ENCODE peak calls at places on chromosomes 7 and 10, in nine cellular contexts. Y is ovary; Q is IMR-90; C is CD4-positive, alpha-beta T cell; B is effector memory CD4-positive, alpha-beta T cell; O is fibroblast of lung; V is K562; N is aorta; F is CD8-positive, alpha-beta T cell. L is an unnamed sample. For H3K9me3, the result is how much of the 10 kb centered on the place peaks cover.

GRCh38 chr7:91128574-91129348 is 135.5 kb upstream of the FZD1 start:
- DNase-seq in Y (no peak), Q (peak), C (no peak), B (no peak), O (peak), V (no peak), N (no peak), F (no peak), L (no peak)

GRCh38 chr7:140375808-140376730 is 22.3 kb downstream of the SLC37A3 start:
- DNase-seq in Y (no peak), Q (no peak), C (no peak), B (no peak), O (no peak), V (no peak), N (no peak), F (no peak), L (no peak)

GRCh38 chr10:87707254-87707653 is 47.6 kb downstream of the PAPSS2 start:
- DNase-seq in Y (no peak), Q (no peak), C (no peak), B (no peak), O (no peak), V (no peak), N (no peak), F (no peak), L (no peak)

GRCh38 chr7:114070246-114070645 is 151.4 kb upstream of the PPP1R3A start:
- DNase-seq in Y (no peak), Q (no peak), C (no peak), B (no peak), O (peak), V (no peak), N (no peak), F (no peak), L (no peak)

GRCh38 chr7:91759205-91759863 is 121.2 kb downstream of the MTERF1 start:
- DNase-seq in Y (no peak), Q (no peak), C (no peak), B (no peak), O (peak), V (no peak), N (no peak), F (no peak), L (no peak)

GRCh38 chr7:117872565-117873055 is 631 bp downstream of the CTTNBP2 start:
- DNase-seq in Y (peak), Q (no peak), C (no peak), B (no peak), O (peak), V (no peak), N (peak), F (no peak), L (no peak)

GRCh38 chr7:158782638-158783490 is 46.4 kb downstream of the ESYT2 start:
- DNase-seq in Y (peak), Q (peak), C (no peak), B (no peak), O (peak), V (no peak), N (peak), F (no peak), L (no peak)

GRCh38 chr7:1316086-1316485 is 83.4 kb downstream of the UNCX start:
- DNase-seq in Y (no peak), Q (no peak), C (no peak), B (no peak), O (no peak), V (no peak), N (no peak), F (no peak), L (no peak)

GRCh38 chr7:18495412-18496335 is at the start of gene HDAC9:
- DNase-seq in Y (peak), Q (peak), C (no peak), B (no peak), O (peak), V (no peak), N (peak), F (no peak), L (no peak)

GRCh38 chr10:116511365-116511764 is 34.4 kb upstream of the PNLIP start:
- DNase-seq in Y (no peak), Q (no peak), C (no peak), B (no peak), O (no peak), V (no peak), N (no peak), F (no peak), L (no peak)

GRCh38 chr10:75358835-75359421 is 42.6 kb downstream of the ZNF503 start:
- DNase-seq in Y (no peak), Q (peak), C (no peak), B (no peak), O (peak), V (no peak), N (no peak), F (no peak), L (no peak)

GRCh38 chr7:155885162-155886160 is 73.2 kb upstream of the SHH start:
- DNase-seq in Y (no peak), Q (peak), C (no peak), B (no peak), O (peak), V (no peak), N (no peak), F (no peak), L (no peak)

GRCh38 chr7:151472644-151473380 is 32.9 kb upstream of the CRYGN start:
- DNase-seq in Y (no peak), Q (no peak), C (no peak), B (no peak), O (peak), V (no peak), N (no peak), F (no peak), L (no peak)

GRCh38 chr10:23694921-23695824 is 256.3 kb downstream of the OTUD1 start:
- DNase-seq in Y (no peak), Q (no peak), C (no peak), B (no peak), O (no peak), V (no peak), N (no peak), F (no peak), L (no peak)

GRCh38 chr10:86509145-86509544 is 12.4 kb downstream of the WAPL start:
- DNase-seq in Y (no peak), Q (no peak), C (no peak), B (no peak), O (no peak), V (no peak), N (no peak), F (no peak), L (no peak)

GRCh38 chr10:13001041-13001886 is at the start of gene CCDC3:
- DNase-seq in Y (peak), Q (no peak), C (no peak), B (no peak), O (no peak), V (peak), N (peak), F (no peak), L (no peak)

GRCh38 chr7:32658034-32658944 is 163.0 kb downstream of the AVL9 start:
- DNase-seq in Y (no peak), Q (peak), C (no peak), B (no peak), O (no peak), V (peak), N (no peak), F (no peak), L (no peak)

GRCh38 chr10:37871568-37872251 is 14.3 kb upstream of the ZNF248 start:
- DNase-seq in Y (no peak), Q (no peak), C (no peak), B (no peak), O (no peak), V (no peak), N (no peak), F (no peak), L (no peak)
- H3K9me3 ChIP-seq in Y (under half), Q (under half), C (under half), B (under half), O (under half), V (under half), N (under half), F (under half), L (under half)

GRCh38 chr7:157623556-157623955 is 286.8 kb downstream of the DNAJB6 start:
- DNase-seq in Y (no peak), Q (no peak), C (no peak), B (no peak), O (no peak), V (no peak), N (no peak), F (no peak), L (no peak)

GRCh38 chr7:157622000-157622399 is 285.2 kb downstream of the DNAJB6 start:
- DNase-seq in Y (no peak), Q (no peak), C (peak), B (no peak), O (no peak), V (no peak), N (no peak), F (no peak), L (no peak)

GRCh38 chr7:157621131-157621681 is 284.4 kb downstream of the DNAJB6 start:
- DNase-seq in Y (no peak), Q (no peak), C (no peak), B (no peak), O (no peak), V (no peak), N (no peak), F (no peak), L (no peak)

GRCh38 chr7:157620616-157621015 is 283.8 kb downstream of the DNAJB6 start:
- DNase-seq in Y (no peak), Q (no peak), C (no peak), B (no peak), O (no peak), V (no peak), N (no peak), F (no peak), L (no peak)

DNA sequence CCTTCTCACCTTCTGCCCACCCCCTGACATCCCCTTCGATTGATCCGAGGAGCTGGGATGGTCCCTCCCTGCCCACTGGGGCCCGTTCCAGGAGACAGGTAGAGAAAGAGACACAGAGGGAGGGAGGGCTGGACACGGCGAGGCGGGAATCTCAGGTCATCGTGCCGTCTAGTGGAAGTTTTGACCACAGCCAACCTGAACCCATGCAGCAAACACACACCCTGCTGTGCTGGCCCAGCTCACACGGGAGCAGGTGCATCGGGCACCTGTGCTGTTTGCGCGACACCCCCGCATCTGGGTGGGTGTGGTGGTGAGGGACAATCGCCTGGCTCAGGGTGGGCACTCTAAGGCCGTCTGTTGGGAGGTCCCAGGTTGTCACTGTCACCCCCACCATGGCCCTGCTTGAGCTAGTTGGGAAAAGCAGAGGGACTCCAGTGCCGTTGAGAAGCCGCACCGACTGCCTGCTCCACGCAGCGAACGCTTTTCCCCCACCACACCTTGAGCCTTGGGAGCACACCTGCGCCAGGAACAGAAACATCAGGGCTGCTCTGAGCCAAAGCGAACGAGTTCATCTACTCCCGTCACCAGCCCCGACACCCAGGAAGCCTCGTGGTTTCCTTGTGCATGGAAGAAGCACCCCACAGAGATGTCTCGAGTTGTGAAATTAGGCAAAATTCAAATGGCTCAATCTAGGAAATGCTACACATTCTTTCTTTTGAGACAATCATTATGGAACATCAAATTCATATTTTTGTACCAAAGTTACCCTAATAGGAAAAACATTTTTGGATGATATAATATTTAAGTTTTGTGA is 285.8 kb downstream of the DNAJB6 start:
- DNase-seq in Y (no peak), Q (no peak), C (no peak), B (no peak), O (no peak), V (no peak), N (no peak), F (no peak), L (no peak)
- H3K9me3 ChIP-seq in Y (under half), Q (under half), C (under half), B (under half), O (under half), V (under half), N (under half), F (under half), L (under half)

GRCh38 chr7:57342954-57343353 is 107.0 kb upstream of the ZNF716 start:
- DNase-seq in Y (no peak), Q (no peak), C (no peak), B (no peak), O (no peak), V (no peak), N (no peak), F (no peak), L (no peak)
- H3K9me3 ChIP-seq in Y (under half), Q (under half), C (under half), B (under half), O (under half), V (under half), N (under half), F (under half), L (under half)

DNA sequence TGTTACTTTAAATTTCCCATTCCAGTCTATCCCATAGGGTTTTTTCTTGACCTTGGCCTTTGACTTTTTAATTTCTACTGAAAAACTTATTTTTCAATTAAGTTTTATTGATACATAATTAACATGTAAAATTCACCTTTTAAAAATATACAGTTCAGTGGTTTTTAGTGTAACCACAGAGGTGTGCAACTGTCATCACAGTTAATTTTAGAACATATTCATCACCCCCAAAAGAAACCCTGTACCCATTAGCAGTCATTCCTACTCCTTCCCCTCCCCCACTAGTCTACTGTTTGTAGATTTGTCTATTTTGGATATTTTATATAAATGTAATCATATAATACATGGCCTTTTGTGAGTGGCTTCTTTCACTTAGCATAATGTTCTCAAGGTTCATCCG is 96.5 kb upstream of the GJD4 start:
- DNase-seq in Y (no peak), Q (no peak), C (no peak), B (no peak), O (no peak), V (no peak), N (no peak), F (no peak), L (no peak)
- H3K9me3 ChIP-seq in Y (under half), Q (under half), C (under half), B (under half), O (under half), V (under half), N (under half), F (under half), L (under half)

DNA sequence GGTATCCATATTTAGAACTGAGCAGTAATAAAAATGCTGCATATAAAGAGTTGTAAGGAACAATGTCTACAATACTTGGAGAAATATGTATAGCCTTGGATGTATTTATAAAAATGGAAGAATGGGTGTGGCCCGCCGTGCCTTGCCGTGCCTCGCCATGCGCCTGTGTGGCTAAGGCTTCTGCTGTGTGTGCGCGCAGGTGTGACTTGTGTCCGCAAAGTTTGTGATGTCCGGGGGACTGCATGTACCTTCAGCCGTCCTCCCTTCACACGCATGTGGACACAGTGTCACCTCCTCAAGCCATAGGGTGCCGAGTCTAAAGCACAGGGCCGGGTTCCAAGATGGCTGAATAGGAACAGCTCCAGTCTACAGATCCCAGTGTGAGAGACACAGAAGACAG is 9.8 kb downstream of the SAMD9 start:
- DNase-seq in Y (no peak), Q (no peak), C (no peak), B (no peak), O (no peak), V (no peak), N (no peak), F (no peak), L (no peak)
- H3K9me3 ChIP-seq in Y (under half), Q (under half), C (half or more), B (half or more), O (under half), V (under half), N (under half), F (under half), L (under half)

GRCh38 chr7:138514044-138514443 is 54.0 kb downstream of the TRIM24 start:
- DNase-seq in Y (no peak), Q (no peak), C (no peak), B (no peak), O (no peak), V (no peak), N (no peak), F (no peak), L (no peak)

GRCh38 chr7:138513344-138513871 is 53.3 kb downstream of the TRIM24 start:
- DNase-seq in Y (no peak), Q (no peak), C (no peak), B (no peak), O (no peak), V (no peak), N (no peak), F (no peak), L (no peak)

GRCh38 chr7:138512885-138513284 is 52.8 kb downstream of the TRIM24 start:
- DNase-seq in Y (no peak), Q (no peak), C (no peak), B (no peak), O (no peak), V (no peak), N (no peak), F (no peak), L (no peak)

GRCh38 chr7:138510003-138510402 is 49.9 kb downstream of the TRIM24 start:
- DNase-seq in Y (no peak), Q (no peak), C (no peak), B (no peak), O (no peak), V (no peak), N (no peak), F (no peak), L (no peak)

DNA sequence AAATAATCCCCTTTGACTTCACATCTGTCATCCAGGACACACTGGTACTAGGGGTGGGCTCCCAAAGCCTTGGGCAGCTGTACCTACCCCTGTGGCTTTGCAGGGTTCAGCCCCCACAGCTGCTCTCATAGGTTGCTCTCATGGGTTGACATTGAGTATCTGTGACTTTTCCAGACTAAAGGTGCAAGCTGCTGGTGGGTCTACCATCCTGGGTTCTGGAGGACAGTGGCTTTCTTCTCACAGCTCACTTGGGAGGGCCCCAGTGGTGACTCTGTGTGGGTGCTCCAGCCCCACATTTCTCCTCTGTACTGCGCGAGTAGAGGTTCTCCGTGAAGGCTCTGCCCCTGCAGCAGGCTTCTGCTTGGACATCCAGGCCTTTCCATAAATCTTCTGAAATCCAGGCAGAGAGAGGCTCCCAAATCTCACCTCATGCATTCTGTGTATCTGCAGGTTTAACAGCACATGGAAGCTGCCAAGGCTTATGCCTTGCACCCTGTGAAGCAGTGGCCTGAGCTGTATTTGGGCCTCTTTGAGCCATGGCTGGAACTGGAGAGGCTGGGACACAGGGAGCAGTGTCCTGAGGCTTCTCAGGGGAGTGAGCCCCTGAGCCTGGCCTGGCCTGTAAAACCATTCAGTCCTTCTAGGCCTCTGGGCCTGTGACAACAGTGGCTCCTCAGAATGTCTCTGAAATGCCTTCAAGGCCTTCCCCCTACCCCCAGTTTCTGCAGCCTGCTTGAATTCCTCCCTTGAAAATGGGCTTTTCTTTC is 52.2 kb downstream of the TRIM24 start:
- DNase-seq in Y (no peak), Q (no peak), C (no peak), B (no peak), O (no peak), V (no peak), N (no peak), F (no peak), L (no peak)
- H3K9me3 ChIP-seq in Y (under half), Q (under half), C (under half), B (under half), O (under half), V (under half), N (under half), F (under half), L (under half)

GRCh38 chr7:75667938-75668337 is 70.8 kb downstream of the HIP1 start:
- DNase-seq in Y (no peak), Q (no peak), C (no peak), B (no peak), O (no peak), V (no peak), N (no peak), F (no peak), L (no peak)

GRCh38 chr7:75669579-75669978 is 69.2 kb downstream of the HIP1 start:
- DNase-seq in Y (no peak), Q (no peak), C (no peak), B (no peak), O (no peak), V (no peak), N (no peak), F (no peak), L (no peak)
- H3K9me3 ChIP-seq in Y (under half), Q (under half), C (under half), B (under half), O (under half), V (under half), N (under half), F (under half), L (under half)

DNA sequence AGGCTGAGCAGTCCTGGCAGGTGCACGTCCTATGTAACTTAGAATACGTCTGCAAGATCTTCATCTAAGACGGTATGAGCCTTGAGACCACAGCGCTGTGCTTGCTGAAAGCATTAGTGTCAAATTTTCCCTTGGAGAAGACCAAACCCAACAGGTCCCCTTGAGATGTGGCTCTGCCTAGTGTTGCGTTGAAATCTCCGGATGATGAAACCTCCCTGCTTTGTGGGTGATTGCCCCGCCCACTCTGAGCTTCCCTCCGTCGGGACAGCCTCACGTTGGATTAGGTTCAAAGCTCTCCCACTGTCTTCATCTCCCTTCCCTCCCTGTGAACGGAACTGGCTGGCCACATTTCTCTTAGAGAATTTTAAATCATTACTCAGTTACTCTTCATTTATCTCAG is 102.0 kb downstream of the ADARB2 start:
- DNase-seq in Y (no peak), Q (no peak), C (no peak), B (no peak), O (no peak), V (no peak), N (no peak), F (no peak), L (no peak)
- H3K9me3 ChIP-seq in Y (under half), Q (under half), C (under half), B (under half), O (under half), V (under half), N (under half), F (under half), L (under half)

GRCh38 chr7:57348646-57349269 is 101.2 kb upstream of the ZNF716 start:
- DNase-seq in Y (no peak), Q (no peak), C (no peak), B (no peak), O (no peak), V (no peak), N (no peak), F (no peak), L (no peak)
- H3K9me3 ChIP-seq in Y (under half), Q (under half), C (under half), B (under half), O (under half), V (under half), N (under half), F (under half), L (under half)